ENCODE peak calls at places on chromosomes 7 and 10, in four cellular contexts. One of them, this sample, is unnamed. For H3K4me1, the result is how much of the 10 kb centered on the place peaks cover.

GRCh38 chr10:46226900-46227558 is 59.8 kb upstream of the ANTXRL start:
- DNase-seq in ovary: no peak
- DNase-seq in prostate gland: peak
- DNase-seq in heart left ventricle: peak
- DNase-seq in this sample: no peak

GRCh38 chr10:61774031-61774430 is 111.3 kb downstream of the CABCOCO1 start:
- DNase-seq in ovary: no peak
- DNase-seq in prostate gland: no peak
- DNase-seq in heart left ventricle: no peak
- DNase-seq in this sample: no peak

GRCh38 chr10:17747883-17748550 is 4.0 kb upstream of the TMEM236 start:
- DNase-seq in ovary: no peak
- DNase-seq in prostate gland: no peak
- DNase-seq in heart left ventricle: no peak
- DNase-seq in this sample: no peak

GRCh38 chr7:89849052-89849451 is 305.2 kb upstream of the STEAP1 start:
- DNase-seq in ovary: no peak
- DNase-seq in prostate gland: no peak
- DNase-seq in heart left ventricle: no peak
- DNase-seq in this sample: no peak

GRCh38 chr7:70416611-70417010 is 715.3 kb upstream of the GALNT17 start:
- DNase-seq in ovary: no peak
- DNase-seq in prostate gland: no peak
- DNase-seq in heart left ventricle: no peak
- DNase-seq in this sample: no peak

GRCh38 chr7:79988642-79989041 is 146.0 kb upstream of the GNAI1 start:
- DNase-seq in ovary: no peak
- DNase-seq in prostate gland: no peak
- DNase-seq in heart left ventricle: no peak
- DNase-seq in this sample: no peak

GRCh38 chr10:131002031-131002861 is 309.3 kb downstream of the TCERG1L start:
- DNase-seq in ovary: no peak
- DNase-seq in prostate gland: no peak
- DNase-seq in heart left ventricle: no peak
- DNase-seq in this sample: no peak

GRCh38 chr10:22758862-22759261 is 44.5 kb upstream of the PIP4K2A start:
- DNase-seq in ovary: no peak
- DNase-seq in prostate gland: no peak
- DNase-seq in heart left ventricle: no peak
- DNase-seq in this sample: no peak

GRCh38 chr7:66732439-66732838 is 8.1 kb upstream of the RABGEF1 start:
- DNase-seq in ovary: no peak
- DNase-seq in prostate gland: no peak
- DNase-seq in heart left ventricle: no peak
- DNase-seq in this sample: no peak

GRCh38 chr7:767580-767940 is 40.5 kb upstream of the PRKAR1B start:
- DNase-seq in ovary: peak
- DNase-seq in prostate gland: peak
- DNase-seq in heart left ventricle: no peak
- DNase-seq in this sample: no peak

GRCh38 chr7:94366827-94367226 is 27.9 kb upstream of the COL1A2 start:
- DNase-seq in ovary: no peak
- DNase-seq in prostate gland: no peak
- DNase-seq in heart left ventricle: no peak
- DNase-seq in this sample: no peak

GRCh38 chr7:50556247-50556976 is 8.8 kb downstream of the DDC start:
- DNase-seq in ovary: no peak
- DNase-seq in prostate gland: no peak
- DNase-seq in heart left ventricle: no peak
- DNase-seq in this sample: no peak

GRCh38 chr7:32611700-32612099 is 116.4 kb downstream of the AVL9 start:
- DNase-seq in ovary: no peak
- DNase-seq in prostate gland: no peak
- DNase-seq in heart left ventricle: no peak
- DNase-seq in this sample: no peak

GRCh38 chr7:44769381-44770209 is 20.9 kb downstream of the ZMIZ2 start:
- DNase-seq in ovary: no peak
- DNase-seq in prostate gland: no peak
- DNase-seq in heart left ventricle: no peak
- DNase-seq in this sample: no peak

GRCh38 chr7:131629203-131629871 is 72.9 kb upstream of the PODXL start:
- DNase-seq in ovary: no peak
- DNase-seq in prostate gland: no peak
- DNase-seq in heart left ventricle: peak
- DNase-seq in this sample: no peak

GRCh38 chr7:131276190-131276589 is 51.5 kb upstream of the MKLN1 start:
- DNase-seq in ovary: no peak
- DNase-seq in prostate gland: no peak
- DNase-seq in heart left ventricle: no peak
- DNase-seq in this sample: no peak

GRCh38 chr10:79047875-79048638 is 20.7 kb upstream of the ZMIZ1 start:
- DNase-seq in ovary: no peak
- DNase-seq in prostate gland: no peak
- DNase-seq in heart left ventricle: no peak
- DNase-seq in this sample: peak

GRCh38 chr10:79051766-79052165 is 17.0 kb upstream of the ZMIZ1 start:
- DNase-seq in ovary: no peak
- DNase-seq in prostate gland: no peak
- DNase-seq in heart left ventricle: no peak
- DNase-seq in this sample: peak

GRCh38 chr10:79050896-79051555 is 17.7 kb upstream of the ZMIZ1 start:
- DNase-seq in ovary: no peak
- DNase-seq in prostate gland: no peak
- DNase-seq in heart left ventricle: no peak
- DNase-seq in this sample: peak

GRCh38 chr10:79048639-79049550 is 19.9 kb upstream of the ZMIZ1 start:
- DNase-seq in ovary: no peak
- DNase-seq in prostate gland: no peak
- DNase-seq in heart left ventricle: no peak
- DNase-seq in this sample: peak

DNA sequence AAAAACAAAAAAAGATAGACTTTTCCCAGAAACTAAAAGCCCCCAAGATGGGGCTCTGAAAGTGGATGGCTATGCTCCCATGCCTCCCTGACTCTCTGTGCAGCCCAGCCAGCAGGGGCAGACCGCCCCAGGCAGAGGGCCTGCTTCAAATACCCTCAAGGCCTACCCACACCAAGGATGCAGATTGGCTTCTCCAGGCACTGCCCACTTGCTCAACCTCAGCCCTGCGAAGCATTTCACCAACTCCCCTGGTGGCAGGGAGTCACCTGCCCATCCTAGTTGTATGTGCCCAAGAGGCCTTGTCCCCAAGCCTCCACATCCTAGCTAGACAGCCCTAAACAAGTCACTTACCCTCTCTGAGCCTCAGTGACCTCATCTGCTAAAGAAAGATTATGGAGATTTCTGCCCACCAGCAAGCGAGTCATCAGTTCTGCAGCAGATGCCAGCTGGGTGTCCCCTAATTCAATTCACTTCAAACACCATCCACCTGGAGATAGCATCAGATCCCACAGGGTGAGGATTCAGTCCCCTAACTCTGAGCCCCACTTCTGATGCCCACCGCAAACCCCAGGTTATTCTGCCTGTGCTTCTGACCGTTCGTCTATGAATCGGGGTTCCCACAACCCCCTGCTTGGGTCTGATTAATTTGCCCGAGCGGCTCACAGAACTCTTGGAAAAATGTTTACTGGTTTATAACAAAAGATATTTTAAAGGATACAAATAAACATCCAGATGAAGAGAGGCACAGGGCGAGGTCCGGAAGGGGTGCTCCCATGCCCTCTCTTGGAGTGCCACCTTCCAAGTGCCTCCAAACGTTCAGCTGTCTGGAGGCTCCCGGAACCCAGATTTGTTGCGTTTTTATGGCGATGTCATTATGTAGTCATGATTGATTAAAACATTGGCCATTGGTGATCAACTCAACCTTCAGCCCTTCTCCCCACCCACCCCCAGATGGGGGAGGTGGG is 18.6 kb upstream of the ZMIZ1 start:
- DNase-seq in ovary: no peak
- DNase-seq in prostate gland: no peak
- DNase-seq in heart left ventricle: no peak
- DNase-seq in this sample: peak
- H3K4me1 ChIP-seq in ovary: under half
- H3K4me1 ChIP-seq in prostate gland: under half
- H3K4me1 ChIP-seq in heart left ventricle: under half
- H3K4me1 ChIP-seq in this sample: under half

DNA sequence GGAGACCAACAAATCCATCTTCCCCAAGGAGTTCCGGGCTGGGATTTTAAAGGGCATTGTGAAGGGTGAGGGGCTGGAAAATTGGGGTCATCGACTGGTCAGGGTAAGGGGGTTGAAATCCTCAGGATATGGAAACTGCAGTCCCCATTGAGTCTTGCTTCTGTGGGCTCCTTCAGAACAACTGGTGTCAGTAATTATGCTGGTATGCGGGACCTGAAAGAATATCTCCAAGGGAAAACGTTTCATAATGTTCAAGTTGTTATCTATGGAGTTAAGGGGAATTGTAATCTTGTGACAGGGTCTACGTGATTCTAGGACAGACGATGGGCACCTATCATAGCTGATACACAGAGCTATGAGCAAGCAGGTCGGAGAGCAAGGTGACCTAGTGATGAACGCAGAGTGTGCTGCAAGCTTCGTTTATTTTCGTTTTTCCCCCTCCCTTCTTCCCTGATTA is 494 bp upstream of the RHBDD2 start:
- DNase-seq in ovary: no peak
- DNase-seq in prostate gland: no peak
- DNase-seq in heart left ventricle: no peak
- DNase-seq in this sample: no peak
- H3K27ac ChIP-seq in ovary: peak
- H3K27ac ChIP-seq in prostate gland: peak
- H3K27ac ChIP-seq in heart left ventricle: peak
- H3K27ac ChIP-seq in this sample: peak

DNA sequence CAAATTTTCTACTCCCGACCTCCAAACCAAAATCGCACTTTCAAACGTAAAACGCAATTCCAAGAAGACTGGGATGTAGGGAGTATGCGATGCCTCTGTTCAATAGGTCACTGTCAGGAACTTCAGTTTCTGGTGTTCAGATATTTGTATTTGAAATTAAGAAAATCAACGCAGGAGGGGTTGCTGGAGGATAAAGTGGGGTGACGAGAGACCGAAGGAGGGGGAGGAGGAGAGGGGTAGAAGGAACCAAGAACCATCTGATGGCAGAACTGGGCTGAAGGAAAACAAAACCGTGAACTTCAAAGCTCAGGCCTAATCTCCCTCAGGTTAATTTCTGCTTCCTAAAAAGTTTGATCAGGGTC is 293.8 kb upstream of the NFE2L3 start:
- DNase-seq in ovary: no peak
- DNase-seq in prostate gland: no peak
- DNase-seq in heart left ventricle: no peak
- DNase-seq in this sample: no peak
- H3K4me1 ChIP-seq in ovary: under half
- H3K4me1 ChIP-seq in prostate gland: under half
- H3K4me1 ChIP-seq in heart left ventricle: under half
- H3K4me1 ChIP-seq in this sample: under half

GRCh38 chr10:7662522-7662921 is 4.2 kb downstream of the ITIH5 start:
- DNase-seq in ovary: no peak
- DNase-seq in prostate gland: no peak
- DNase-seq in heart left ventricle: no peak
- DNase-seq in this sample: no peak
- H3K27ac ChIP-seq in ovary: no peak
- H3K27ac ChIP-seq in prostate gland: no peak
- H3K27ac ChIP-seq in heart left ventricle: peak
- H3K27ac ChIP-seq in this sample: no peak

GRCh38 chr10:44978570-44979280 is at the start of gene DEPP1:
- DNase-seq in ovary: peak
- DNase-seq in prostate gland: peak
- DNase-seq in heart left ventricle: peak
- DNase-seq in this sample: peak
- H3K4me1 ChIP-seq in ovary: under half
- H3K4me1 ChIP-seq in prostate gland: under half
- H3K4me1 ChIP-seq in heart left ventricle: half or more
- H3K4me1 ChIP-seq in this sample: under half

GRCh38 chr10:24901686-24902399 is 50.6 kb downstream of the PRTFDC1 start:
- DNase-seq in ovary: peak
- DNase-seq in prostate gland: no peak
- DNase-seq in heart left ventricle: peak
- DNase-seq in this sample: peak
- H3K27ac ChIP-seq in ovary: no peak
- H3K27ac ChIP-seq in prostate gland: no peak
- H3K27ac ChIP-seq in heart left ventricle: peak
- H3K27ac ChIP-seq in this sample: no peak

DNA sequence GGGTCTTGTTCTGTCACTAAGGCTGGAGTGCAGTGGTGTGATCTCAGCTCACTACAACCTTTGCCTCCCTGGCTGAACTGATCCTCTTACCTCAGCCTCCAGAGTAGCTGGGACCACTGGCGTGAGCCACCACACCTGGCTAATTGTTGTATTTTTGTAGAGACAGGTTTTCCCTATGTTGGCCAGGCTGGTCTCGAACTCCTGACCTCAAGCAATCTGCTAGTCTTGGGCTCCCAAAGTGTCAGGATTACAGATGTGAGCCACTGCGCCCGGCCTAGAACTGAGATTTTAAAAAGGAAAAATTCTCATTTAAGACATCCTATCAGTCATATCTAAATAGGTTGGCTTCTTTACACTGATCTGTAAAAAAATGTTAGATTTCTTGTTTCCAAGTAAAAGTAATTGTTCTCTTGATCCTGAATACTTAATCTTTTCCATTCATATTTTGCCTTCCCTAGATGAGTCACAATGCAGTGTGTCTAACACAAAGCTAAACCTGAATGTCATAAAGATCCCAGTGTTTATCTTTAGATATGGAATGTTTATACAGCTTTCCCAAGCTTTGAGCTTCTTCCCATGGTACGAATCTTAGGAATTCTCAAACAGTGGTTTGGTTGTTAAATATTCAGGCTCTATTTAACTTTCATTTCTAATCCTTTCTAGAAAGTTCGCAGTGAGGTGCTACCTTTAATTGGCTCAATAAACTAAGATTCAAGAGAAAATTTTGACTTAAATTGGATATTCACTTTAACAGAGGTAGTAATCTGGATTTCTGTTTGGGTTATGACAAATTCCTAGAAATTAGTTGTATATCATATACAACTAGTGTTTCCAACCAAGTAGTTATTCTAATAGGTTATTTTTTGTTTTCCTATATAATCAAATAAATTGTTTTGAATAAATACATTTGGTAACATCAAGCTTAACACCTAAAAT is 12.1 kb upstream of the LAMB1 start:
- DNase-seq in ovary: no peak
- DNase-seq in prostate gland: no peak
- DNase-seq in heart left ventricle: no peak
- DNase-seq in this sample: no peak
- H3K4me1 ChIP-seq in ovary: under half
- H3K4me1 ChIP-seq in prostate gland: under half
- H3K4me1 ChIP-seq in heart left ventricle: under half
- H3K4me1 ChIP-seq in this sample: under half

DNA sequence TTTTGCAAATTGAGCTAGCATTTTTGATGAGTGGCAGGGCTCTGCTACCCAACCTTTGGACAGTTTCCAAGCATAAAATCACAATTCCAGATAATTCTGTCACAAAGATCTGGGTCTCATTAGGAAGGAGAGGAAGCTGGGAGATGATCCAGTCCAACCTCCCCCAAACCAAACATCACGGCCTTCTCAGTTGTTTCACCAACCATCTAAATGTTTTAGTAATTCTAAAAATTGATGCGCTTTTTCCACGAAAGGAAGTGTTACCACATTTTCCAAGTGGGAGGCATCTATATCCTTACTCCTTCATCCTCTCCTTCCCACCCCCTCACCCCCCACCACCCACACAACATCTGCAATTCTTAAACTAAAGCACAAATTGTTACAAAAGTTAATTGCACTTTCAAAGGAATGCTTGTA is 108.3 kb downstream of the EGFR start:
- DNase-seq in ovary: no peak
- DNase-seq in prostate gland: no peak
- DNase-seq in heart left ventricle: no peak
- DNase-seq in this sample: no peak
- H3K27ac ChIP-seq in ovary: no peak
- H3K27ac ChIP-seq in prostate gland: peak
- H3K27ac ChIP-seq in heart left ventricle: peak
- H3K27ac ChIP-seq in this sample: peak

This sample was measured in aorta.